ENCODE peak calls at places on chromosomes 11 and 22, in five cellular contexts. E is GM06990, C is tibial artery, F is NT2/D1, D is NB4. X is an unnamed sample.

GRCh38 chr22:22064580-22064979 is 82.0 kb upstream of the TOP3B start:
- DNase-seq in E (no peak), C (no peak), F (no peak), D (no peak), X (no peak)

GRCh38 chr22:50548046-50548912 is 2.6 kb downstream of the KLHDC7B start:
- DNase-seq in E (peak; percentile 47), C (no peak), F (no peak), D (peak; percentile 80), X (no peak)

GRCh38 chr22:45246060-45246985 is 5.6 kb upstream of the KIAA0930 start:
- DNase-seq in E (no peak), C (no peak), F (no peak), D (no peak), X (peak; percentile 78)

GRCh38 chr11:134153147-134153905 is 70.4 kb downstream of the NCAPD3 start:
- DNase-seq in E (no peak), C (no peak), F (no peak), D (no peak), X (no peak)

GRCh38 chr11:126917531-126918204 is 82.9 kb downstream of the KIRREL3 start:
- DNase-seq in E (peak; percentile 32), C (no peak), F (no peak), D (no peak), X (peak; percentile 93)

GRCh38 chr11:78158987-78159662 is 19.7 kb upstream of the ALG8 start:
- DNase-seq in E (no peak), C (no peak), F (no peak), D (no peak), X (no peak)

GRCh38 chr11:12330491-12331231 is 46.7 kb upstream of the PARVA start:
- DNase-seq in E (no peak), C (no peak), F (no peak), D (no peak), X (no peak)

GRCh38 chr11:3853935-3854659 is 1.4 kb upstream of the STIM1 start:
- DNase-seq in E (peak; percentile 82), C (no peak), F (no peak), D (peak; percentile 79), X (no peak)

GRCh38 chr22:45262195-45262930 is 21.7 kb upstream of the KIAA0930 start:
- DNase-seq in E (no peak), C (no peak), F (no peak), D (peak; percentile 53), X (no peak)

GRCh38 chr11:64531906-64532312 is 59.1 kb upstream of the SLC22A12 start:
- DNase-seq in E (no peak), C (peak; percentile 35), F (no peak), D (peak; percentile 48), X (no peak)

GRCh38 chr11:128469220-128469619 is 118.1 kb downstream of the ETS1 start:
- DNase-seq in E (peak; percentile 75), C (no peak), F (no peak), D (no peak), X (no peak)

GRCh38 chr22:45240137-45240809 is 421 bp downstream of the KIAA0930 start:
- DNase-seq in E (peak; percentile 57), C (no peak), F (no peak), D (peak; percentile 65), X (no peak)

GRCh38 chr11:20594274-20595061 is 4.9 kb upstream of the SLC6A5 start:
- DNase-seq in E (no peak), C (no peak), F (no peak), D (no peak), X (no peak)

GRCh38 chr22:23058063-23058462 is 12.3 kb upstream of the GNAZ start:
- DNase-seq in E (no peak), C (no peak), F (no peak), D (no peak), X (no peak)

GRCh38 chr22:48534395-48534958 is 1293.2 kb downstream of the BRD1 start:
- DNase-seq in E (no peak), C (no peak), F (no peak), D (no peak), X (no peak)

GRCh38 chr11:78424334-78425270 is 7.0 kb upstream of the GAB2 start:
- DNase-seq in E (peak; percentile 40), C (no peak), F (no peak), D (peak; percentile 84), X (no peak)

GRCh38 chr11:34501500-34501899 is 12.1 kb downstream of the ELF5 start:
- DNase-seq in E (no peak), C (no peak), F (no peak), D (peak; percentile 64), X (peak; percentile 65)

GRCh38 chr22:45771711-45772110 is 100.1 kb downstream of the ATXN10 start:
- DNase-seq in E (no peak), C (no peak), F (no peak), D (no peak), X (no peak)

GRCh38 chr11:20156280-20156875 is 3.9 kb downstream of the DBX1 start:
- DNase-seq in E (no peak), C (no peak), F (no peak), D (no peak), X (no peak)

GRCh38 chr11:125935056-125935455 is 10.8 kb upstream of the VSIG10L2 start:
- DNase-seq in E (no peak), C (no peak), F (no peak), D (no peak), X (no peak)

GRCh38 chr22:39943366-39943765 is 16.8 kb upstream of the TMA7B start:
- DNase-seq in E (no peak), C (no peak), F (no peak), D (no peak), X (no peak)

GRCh38 chr11:112520293-112520692 is 259.6 kb upstream of the PLET1 start:
- DNase-seq in E (no peak), C (no peak), F (no peak), D (no peak), X (no peak)

GRCh38 chr22:38948181-38948940 is 9.0 kb upstream of the APOBEC3A start:
- DNase-seq in E (no peak), C (peak; percentile 35), F (no peak), D (no peak), X (no peak)

GRCh38 chr22:45317551-45318167 is 7.9 kb downstream of the FAM118A start:
- DNase-seq in E (no peak), C (peak; percentile 96), F (no peak), D (peak; percentile 18), X (no peak)

DNA sequence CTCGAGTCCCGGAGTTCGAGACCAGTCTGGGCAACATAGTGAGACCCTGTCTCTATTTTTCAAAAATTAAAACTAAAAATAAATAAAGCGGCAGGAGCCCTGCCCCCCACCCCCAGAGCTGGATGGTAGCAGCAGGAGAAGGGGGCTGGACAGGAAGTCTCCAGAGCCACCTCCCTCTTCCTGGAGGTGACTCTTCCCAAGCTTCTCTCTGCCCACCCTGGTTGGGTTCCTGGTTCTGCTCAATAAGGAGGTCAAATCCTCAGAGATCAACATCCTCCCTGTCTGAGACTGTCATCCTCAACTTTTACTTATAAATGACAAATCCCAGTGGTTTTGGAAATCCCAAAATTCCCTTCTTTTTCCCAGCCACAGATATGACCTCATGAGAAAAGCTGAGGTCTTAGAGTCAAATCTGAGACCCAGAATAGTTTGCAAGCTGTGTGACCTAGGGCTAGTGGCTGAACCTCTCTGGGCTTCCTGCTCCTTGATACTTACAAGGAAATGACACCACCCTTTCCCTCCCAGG is 987 bp downstream of the C1QTNF6 start:
- DNase-seq in E (no peak), C (no peak), F (no peak), D (no peak), X (no peak)
- H3K4me3 ChIP-seq in E (no peak overlapping the region), C (no peak overlapping the region), F (no peak overlapping the region), D (no peak overlapping the region), X (peak overlapping the region; percentile 44)

GRCh38 chr11:67397536-67397935 is 4.1 kb downstream of the PPP1CA start:
- DNase-seq in E (no peak), C (no peak), F (no peak), D (no peak), X (no peak)

GRCh38 chr11:67396258-67396581 is 4.4 kb downstream of the RAD9A start:
- DNase-seq in E (no peak), C (no peak), F (no peak), D (no peak), X (no peak)

GRCh38 chr11:67396587-67397398 is 4.9 kb downstream of the PPP1CA start:
- DNase-seq in E (no peak), C (no peak), F (no peak), D (peak; percentile 51), X (no peak)

GRCh38 chr11:67393990-67394389 is 2.2 kb downstream of the RAD9A start:
- DNase-seq in E (no peak), C (no peak), F (no peak), D (no peak), X (no peak)

DNA sequence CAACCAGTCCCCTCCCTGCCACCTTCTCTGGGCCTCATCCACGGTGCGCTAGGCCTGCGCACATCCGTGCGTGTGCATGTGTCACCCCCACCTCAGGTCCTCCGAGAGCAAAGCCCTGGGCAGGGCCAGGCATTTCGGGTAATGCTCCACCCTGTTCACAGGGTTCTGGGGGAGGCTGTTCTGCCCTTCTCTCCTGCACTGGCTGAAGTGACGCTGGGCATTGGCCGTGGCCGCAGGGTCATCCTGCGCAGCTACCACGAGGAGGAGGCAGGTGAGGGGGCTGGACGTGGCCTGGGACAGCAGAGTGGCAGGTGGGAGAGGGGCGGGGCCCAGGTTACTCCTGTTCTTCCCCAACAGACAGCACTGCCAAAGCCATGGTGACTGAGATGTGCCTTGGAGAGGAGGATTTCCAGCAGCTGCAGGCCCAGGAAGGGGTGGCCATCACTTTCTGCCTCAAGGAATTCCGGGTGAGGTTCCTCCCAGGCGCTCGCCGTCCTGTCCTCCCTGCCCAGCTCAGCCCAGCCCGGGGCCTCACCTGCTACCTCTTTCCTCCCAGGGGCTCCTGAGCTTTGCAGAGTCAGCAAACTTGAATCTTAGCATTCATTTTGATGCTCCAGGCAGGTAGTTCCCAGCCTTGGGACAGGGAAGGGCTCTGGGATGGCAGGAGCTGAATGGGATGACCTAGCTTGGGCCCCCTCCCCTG is 3.9 kb downstream of the RAD9A start:
- DNase-seq in E (no peak), C (no peak), F (no peak), D (no peak), X (no peak)
- H3K4me3 ChIP-seq in E (no peak overlapping the region), C (no peak overlapping the region), F (no peak overlapping the region), D (no peak overlapping the region), X (no peak overlapping the region)

GRCh38 chr11:9003573-9004309 is at the start of gene NRIP3:
- DNase-seq in E (peak; percentile 41), C (peak; percentile 86), F (no peak), D (peak; percentile 83), X (no peak)
- H3K4me3 ChIP-seq in E (peak within 1 kb of the TSS; percentile 32), C (peak within 1 kb of the TSS; percentile 52), F (peak within 1 kb of the TSS; percentile 51), D (peak within 1 kb of the TSS; percentile 67), X (peak within 1 kb of the TSS; percentile 52)

DNA sequence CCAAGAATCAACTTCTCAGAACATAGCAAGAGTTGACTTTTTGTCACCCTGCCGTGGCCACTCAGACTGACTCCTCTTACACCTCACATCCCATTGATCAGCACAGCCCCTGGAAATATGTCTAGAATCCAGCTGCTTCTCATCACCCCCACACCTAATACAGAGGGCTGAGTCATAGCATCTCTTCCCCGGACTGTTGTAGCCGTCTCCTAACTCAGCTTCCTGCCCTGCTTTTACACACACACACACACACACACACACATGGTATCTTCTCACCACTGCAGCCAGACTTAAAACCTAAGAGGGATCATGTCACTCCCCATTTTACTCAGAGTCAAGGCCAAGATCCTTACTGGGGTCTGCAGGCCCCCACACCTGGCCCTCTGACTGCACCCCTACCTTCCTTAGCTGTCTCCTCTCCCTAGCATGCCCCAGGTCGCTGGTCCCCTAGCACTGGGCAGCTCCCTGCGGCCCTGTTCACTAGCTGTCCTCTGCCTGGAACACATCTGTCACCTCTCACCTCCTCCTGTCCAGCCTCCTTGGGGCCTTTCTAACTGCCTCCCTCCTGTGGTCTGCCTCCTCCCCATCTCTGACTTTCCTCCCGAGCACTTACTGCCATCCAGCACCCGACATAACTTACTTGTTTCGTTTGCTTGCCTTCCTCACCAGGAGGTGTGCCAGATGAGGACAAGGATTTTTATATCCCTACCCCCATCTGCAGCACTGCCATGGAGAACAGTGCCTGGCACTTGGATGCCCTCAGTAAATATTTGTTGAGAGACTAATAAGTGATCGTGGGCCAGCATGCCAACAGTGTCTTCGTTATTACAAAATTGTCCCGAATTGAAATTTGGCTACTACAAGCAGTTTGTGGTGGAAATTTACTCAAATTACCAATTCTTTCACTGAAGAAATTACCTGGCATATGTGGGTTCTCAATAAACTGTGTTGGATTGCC is 61.9 kb downstream of the BMAL1 start:
- DNase-seq in E (no peak), C (no peak), F (no peak), D (peak; percentile 27), X (peak; percentile 95)
- H3K4me3 ChIP-seq in E (no peak overlapping the region), C (no peak overlapping the region), F (no peak overlapping the region), D (no peak overlapping the region), X (no peak overlapping the region)

X was measured in skeletal muscle cell.